ENCODE peak calls at places on chromosomes 2 and 18, in five cellular contexts. F is SK-N-SH, H is fibroblast of lung, I is cardiac muscle cell, Y is brain microvascular endothelial cell. M is an unnamed sample.

GRCh38 chr2:99880148-99880983 is 262.0 kb downstream of the AFF3 start:
- DNase-seq in H (peak), I (peak), F (peak), Y (peak), M (peak)

GRCh38 chr2:187959821-187960220 is 331.9 kb upstream of the GULP1 start:
- DNase-seq in I (no peak), F (no peak), Y (no peak), H (no peak), M (peak)

GRCh38 chr2:134158295-134158694 is 95.6 kb upstream of the MGAT5 start:
- DNase-seq in H (no peak), I (no peak), F (no peak), Y (no peak), M (no peak)

GRCh38 chr18:43236921-43237320 is 40.4 kb downstream of the SYT4 start:
- DNase-seq in I (no peak), Y (peak), F (no peak), H (no peak), M (peak)

GRCh38 chr2:74533464-74533863 is 3.7 kb downstream of the HTRA2 start:
- DNase-seq in I (no peak), F (no peak), Y (no peak), H (no peak), M (no peak)

GRCh38 chr18:76565238-76566173 is 70.5 kb upstream of the ZNF516 start:
- DNase-seq in I (peak), F (peak), H (peak), Y (peak), M (peak)

GRCh38 chr2:104163611-104164157 is 690.2 kb upstream of the POU3F3 start:
- DNase-seq in I (no peak), F (no peak), Y (no peak), H (no peak), M (no peak)

GRCh38 chr2:79530443-79530842 is 17.6 kb downstream of the CTNNA2 start:
- DNase-seq in H (no peak), I (peak), F (no peak), Y (no peak), M (no peak)

GRCh38 chr2:66641685-66642084 is 206.8 kb downstream of the MEIS1 start:
- DNase-seq in H (no peak), Y (no peak), F (no peak), I (no peak), M (no peak)

GRCh38 chr2:221451836-221452774 is 120.0 kb downstream of the EPHA4 start:
- DNase-seq in H (no peak), F (no peak), Y (no peak), I (no peak), M (no peak)

GRCh38 chr2:71895320-71896161 is 252.1 kb downstream of the CYP26B1 start:
- DNase-seq in I (no peak), F (no peak), Y (no peak), H (no peak), M (no peak)

GRCh38 chr2:95277246-95277906 is 3.1 kb downstream of the PROM2 start:
- DNase-seq in I (no peak), F (no peak), Y (no peak), H (no peak), M (no peak)

GRCh38 chr2:43199492-43200481 is 26.6 kb downstream of the ZFP36L2 start:
- DNase-seq in I (no peak), F (no peak), H (no peak), Y (no peak), M (no peak)

GRCh38 chr2:36173760-36174362 is 181.7 kb upstream of the CRIM1 start:
- DNase-seq in F (no peak), H (no peak), I (no peak), Y (no peak), M (no peak)

GRCh38 chr2:69692424-69692823 is 48.9 kb upstream of the AAK1 start:
- DNase-seq in Y (peak), F (no peak), H (peak), I (no peak), M (peak)

DNA sequence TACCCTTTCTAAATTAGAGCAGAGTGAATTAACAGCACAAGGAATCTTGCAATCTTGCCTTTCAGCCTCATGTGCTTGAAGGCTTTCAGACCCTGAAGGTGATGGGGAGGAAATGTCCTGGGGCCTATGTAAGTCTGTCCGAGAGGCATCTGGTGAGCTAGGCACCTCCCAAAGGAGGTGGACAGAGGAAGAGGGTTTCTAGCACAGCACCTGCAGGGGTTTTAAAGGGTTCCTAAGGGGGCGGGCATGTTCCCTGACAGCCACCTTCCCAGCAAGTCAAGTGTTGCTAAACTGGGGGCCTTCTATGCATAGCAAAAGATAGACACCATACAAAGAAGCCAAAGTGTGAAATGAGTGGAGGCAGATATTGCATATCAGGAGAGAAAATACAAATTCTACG is 88.5 kb downstream of the CDH2 start:
- DNase-seq in H (no peak), Y (no peak), I (peak), F (no peak), M (no peak)
- H3K4me3 ChIP-seq in H (no peak), Y (no peak), I (no peak), F (no peak), M (no peak)

GRCh38 chr2:180001726-180002125 is 5.4 kb downstream of the CWC22 start:
- DNase-seq in H (peak), Y (no peak), I (no peak), F (no peak), M (no peak)
- TF ChIP-seq CTCF in H (no peak), Y (no peak), I (peak), F (peak), M (peak)

GRCh38 chr2:7915302-7916200 is 766.3 kb upstream of the ID2 start:
- DNase-seq in F (no peak), Y (no peak), I (peak), H (no peak), M (peak)
- H3K4me3 ChIP-seq in F (peak), Y (no peak), I (no peak), H (no peak), M (no peak)

GRCh38 chr18:12474876-12475275 is 67.1 kb downstream of the PRELID3A start:
- DNase-seq in F (no peak), H (no peak), I (no peak), Y (no peak), M (peak)
- TF ChIP-seq CTCF in F (no peak), H (no peak), I (no peak), Y (no peak), M (no peak)

GRCh38 chr18:74064510-74064909 is 83.1 kb downstream of the FBXO15 start:
- DNase-seq in Y (no peak), F (no peak), I (no peak), H (no peak), M (no peak)
- H3K4me3 ChIP-seq in Y (no peak), F (no peak), I (no peak), H (no peak), M (no peak)

DNA sequence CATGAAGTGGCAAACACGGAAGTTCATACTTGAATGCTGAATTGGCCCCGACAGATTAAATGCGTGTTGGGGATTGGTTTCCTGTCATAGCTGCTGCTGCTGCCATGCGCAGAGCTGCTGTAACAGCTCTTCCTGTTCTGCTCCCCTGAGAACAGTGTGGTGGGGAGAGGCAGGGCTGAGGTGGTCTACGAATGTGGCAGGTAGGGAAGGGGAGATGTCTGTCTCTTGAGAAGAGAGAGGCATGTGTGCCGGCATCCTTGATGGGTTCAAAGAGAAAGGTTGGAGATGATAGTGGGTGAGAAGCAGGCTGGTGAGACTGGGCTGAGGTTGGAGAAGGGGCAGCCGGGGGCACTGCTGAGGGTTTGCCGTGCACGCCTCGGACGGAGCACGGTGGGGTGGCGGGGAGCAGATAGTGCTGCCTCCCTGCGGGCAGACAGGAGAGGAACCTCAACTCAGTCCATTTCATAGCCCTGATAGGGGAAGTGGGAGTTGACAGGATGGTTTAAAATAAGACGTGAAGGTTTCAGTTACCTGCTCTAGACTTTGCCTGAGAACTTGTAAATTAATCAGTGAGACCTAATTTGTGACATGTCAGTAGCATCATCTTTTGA is 46.1 kb downstream of the TMEM185B start:
- DNase-seq in I (no peak), F (no peak), H (no peak), Y (no peak), M (no peak)
- TF ChIP-seq CTCF in I (peak), F (no peak), H (no peak), Y (peak), M (peak)

GRCh38 chr2:27217173-27218121 is at the start of gene CAD:
- DNase-seq in Y (peak), H (peak), I (peak), F (peak), M (peak)

GRCh38 chr2:27221166-27221565 is 4.0 kb downstream of the CAD start:
- DNase-seq in Y (no peak), H (no peak), F (no peak), I (no peak), M (no peak)

GRCh38 chr2:27220091-27220490 is 2.9 kb downstream of the CAD start:
- DNase-seq in I (no peak), H (no peak), Y (no peak), F (no peak), M (no peak)

GRCh38 chr2:27216416-27217137 is 592 bp upstream of the CAD start:
- DNase-seq in H (no peak), F (no peak), Y (no peak), I (no peak), M (no peak)

DNA sequence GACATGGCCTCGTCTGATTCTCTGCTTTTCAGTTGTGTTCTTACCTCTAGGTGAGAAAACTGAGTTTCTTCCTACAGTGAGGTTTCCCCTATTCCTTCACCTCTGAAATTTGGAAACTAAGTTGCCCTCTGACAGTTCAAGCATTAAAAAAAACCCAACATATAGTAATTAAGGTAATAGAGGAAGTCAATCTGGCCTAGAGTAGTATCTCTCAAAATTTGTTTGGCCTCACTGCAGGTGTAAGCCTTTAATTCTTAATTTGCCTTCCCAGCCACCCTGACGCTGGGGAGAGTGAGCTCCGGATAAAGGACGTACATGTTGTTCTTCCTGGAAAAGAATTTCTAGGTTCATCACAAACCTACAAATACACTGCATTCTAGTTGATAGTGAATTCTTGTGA is 1.4 kb downstream of the CAD start:
- DNase-seq in Y (no peak), I (no peak), F (no peak), H (no peak), M (no peak)
- H3K4me3 ChIP-seq in Y (peak), I (no peak), F (no peak), H (no peak), M (no peak)

GRCh38 chr2:138501427-138502252 is at the start of gene SPOPL:
- DNase-seq in H (peak), Y (peak), I (peak), F (peak), M (peak)
- TF ChIP-seq CTCF in H (no peak), Y (peak), I (no peak), F (no peak), M (peak)

DNA sequence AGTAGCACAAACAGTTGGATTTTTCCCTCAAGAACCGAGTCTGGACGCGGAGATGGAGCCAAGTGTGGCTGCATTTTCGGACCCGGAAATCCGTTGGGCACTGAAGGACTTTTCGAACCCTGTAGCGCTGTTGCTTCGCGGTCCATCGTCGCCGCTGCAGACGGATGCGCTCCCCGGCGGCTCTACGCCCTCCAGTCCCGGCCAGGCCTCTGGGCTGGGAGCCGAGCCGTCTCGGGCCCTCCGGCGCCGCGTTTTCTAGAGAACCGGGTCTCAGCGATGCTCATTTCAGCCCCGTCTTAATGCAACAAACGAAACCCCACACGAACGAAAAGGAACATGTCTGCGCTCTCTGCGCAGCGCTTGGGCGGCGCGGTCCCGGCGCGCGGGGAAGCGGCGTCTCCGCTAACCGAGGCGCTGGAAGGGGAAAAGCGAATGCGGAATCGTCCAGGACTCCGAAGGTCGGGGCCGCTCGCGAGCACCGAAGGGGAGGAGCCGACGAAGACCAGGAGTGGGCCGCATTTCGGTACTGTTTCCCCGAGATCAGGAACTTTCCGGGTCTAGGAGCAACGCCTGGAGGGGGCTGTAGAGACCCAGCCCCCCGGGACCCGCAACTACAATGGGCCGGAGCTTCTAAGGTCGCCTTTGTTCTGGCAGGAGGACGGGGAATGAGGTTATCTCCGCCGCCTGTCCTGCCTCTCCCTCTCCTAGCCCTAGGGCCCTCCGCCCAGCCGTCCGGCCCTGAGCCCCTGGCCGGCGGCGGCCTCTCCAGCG is 3.2 kb downstream of the EMX1 start:
- DNase-seq in F (peak), Y (no peak), I (peak), H (peak), M (peak)
- H3K4me3 ChIP-seq in F (peak), Y (peak), I (no peak), H (no peak), M (no peak)

DNA sequence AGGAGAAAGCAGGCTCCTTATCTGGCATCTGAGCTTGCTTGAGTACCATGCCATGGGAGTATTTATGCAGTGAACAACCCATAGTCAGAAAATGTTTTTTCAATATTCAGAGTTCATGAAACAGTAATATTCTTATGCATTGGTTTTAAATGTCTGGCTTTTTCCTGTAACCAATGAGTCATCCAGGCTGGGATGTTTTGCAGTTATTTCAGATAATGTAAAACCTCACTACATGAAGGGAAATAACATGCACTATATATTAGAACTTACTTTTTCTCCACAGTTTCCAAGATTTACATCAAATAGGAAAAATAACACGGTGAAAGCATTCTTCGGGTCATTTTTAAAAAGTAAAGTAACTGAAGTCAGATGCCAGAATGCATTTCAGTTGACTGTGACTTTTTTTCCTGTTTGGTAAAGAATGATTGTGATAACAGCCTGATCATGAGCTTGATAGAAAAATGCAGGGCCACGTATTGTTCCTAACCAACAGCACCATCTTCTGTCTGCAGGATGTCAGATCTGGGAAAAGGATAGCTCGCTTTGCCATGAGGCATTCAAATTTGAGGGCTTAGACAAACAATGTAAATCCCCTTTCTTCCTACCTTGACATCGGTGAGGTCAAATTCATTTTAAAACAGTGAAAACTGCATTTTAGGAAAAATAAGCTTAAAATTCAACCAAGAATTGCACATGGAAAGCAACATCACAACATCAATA is 152.8 kb downstream of the DSC3 start:
- DNase-seq in F (peak), H (peak), Y (peak), I (peak), M (peak)
- TF ChIP-seq CTCF in F (peak), H (no peak), Y (peak), I (no peak), M (peak)